ENCODE peak calls at places on chromosomes 16 and 17, in four cellular contexts. C, Z, Y and G are unnamed samples.
A peak's percentile ranks its signal among the peaks of the same experiment; 100 is the strongest.

GRCh38 chr17:20263595-20263994 is 203.7 kb downstream of the LGALS9B start:
- DNase-seq in C (peak; percentile 31), Z (peak; percentile 31), Y (no peak), G (no peak)

GRCh38 chr16:86343111-86343642 is 167.2 kb upstream of the FOXF1 start:
- DNase-seq in C (peak; percentile 85), Z (no peak), Y (no peak), G (peak; percentile 14)

GRCh38 chr16:88988980-88989791 is 12.2 kb upstream of the CBFA2T3 start:
- DNase-seq in C (no peak), Z (no peak), Y (no peak), G (no peak)

GRCh38 chr17:72772331-72772821 is 320.1 kb downstream of the SLC39A11 start:
- DNase-seq in C (no peak), Z (no peak), Y (no peak), G (no peak)

GRCh38 chr16:83579431-83579830 is 228.3 kb upstream of the HSBP1 start:
- DNase-seq in C (no peak), Z (no peak), Y (no peak), G (no peak)

GRCh38 chr17:31877341-31877740 is 18.3 kb upstream of the COPRS start:
- DNase-seq in C (no peak), Z (no peak), Y (no peak), G (no peak)

GRCh38 chr17:74923538-74924249 is 379 bp upstream of the OTOP2 start:
- DNase-seq in C (peak; percentile 49), Z (no peak), Y (peak; percentile 40), G (peak; percentile 65)

GRCh38 chr17:8004899-8005298 is 2.5 kb downstream of the GUCY2D start:
- DNase-seq in C (peak; percentile 73), Z (peak; percentile 31), Y (no peak), G (no peak)

GRCh38 chr16:27515874-27516353 is 33.8 kb downstream of the GTF3C1 start:
- DNase-seq in C (peak; percentile 33), Z (no peak), Y (no peak), G (peak; percentile 21)

GRCh38 chr16:86570542-86571196 is 4.0 kb downstream of the FOXC2 start:
- DNase-seq in C (no peak), Z (no peak), Y (no peak), G (no peak)

GRCh38 chr16:77589071-77589755 is 133.1 kb upstream of the NUDT7 start:
- DNase-seq in C (no peak), Z (peak; percentile 11), Y (no peak), G (no peak)

GRCh38 chr16:48276102-48276501 is 28.8 kb upstream of the ABCC11 start:
- DNase-seq in C (no peak), Z (no peak), Y (no peak), G (peak; percentile 54)

GRCh38 chr17:40558651-40559015 is 6.6 kb downstream of the CCR7 start:
- DNase-seq in C (no peak), Z (no peak), Y (no peak), G (no peak)

GRCh38 chr17:40560592-40561293 is 4.5 kb downstream of the CCR7 start:
- DNase-seq in C (peak; percentile 49), Z (no peak), Y (no peak), G (peak; percentile 74)

GRCh38 chr17:40558300-40558584 is 7.0 kb downstream of the CCR7 start:
- DNase-seq in C (no peak), Z (no peak), Y (no peak), G (no peak)

GRCh38 chr17:40559954-40560591 is 5.2 kb downstream of the CCR7 start:
- DNase-seq in C (peak; percentile 97), Z (peak; percentile 89), Y (peak; percentile 84), G (peak; percentile 94)

DNA sequence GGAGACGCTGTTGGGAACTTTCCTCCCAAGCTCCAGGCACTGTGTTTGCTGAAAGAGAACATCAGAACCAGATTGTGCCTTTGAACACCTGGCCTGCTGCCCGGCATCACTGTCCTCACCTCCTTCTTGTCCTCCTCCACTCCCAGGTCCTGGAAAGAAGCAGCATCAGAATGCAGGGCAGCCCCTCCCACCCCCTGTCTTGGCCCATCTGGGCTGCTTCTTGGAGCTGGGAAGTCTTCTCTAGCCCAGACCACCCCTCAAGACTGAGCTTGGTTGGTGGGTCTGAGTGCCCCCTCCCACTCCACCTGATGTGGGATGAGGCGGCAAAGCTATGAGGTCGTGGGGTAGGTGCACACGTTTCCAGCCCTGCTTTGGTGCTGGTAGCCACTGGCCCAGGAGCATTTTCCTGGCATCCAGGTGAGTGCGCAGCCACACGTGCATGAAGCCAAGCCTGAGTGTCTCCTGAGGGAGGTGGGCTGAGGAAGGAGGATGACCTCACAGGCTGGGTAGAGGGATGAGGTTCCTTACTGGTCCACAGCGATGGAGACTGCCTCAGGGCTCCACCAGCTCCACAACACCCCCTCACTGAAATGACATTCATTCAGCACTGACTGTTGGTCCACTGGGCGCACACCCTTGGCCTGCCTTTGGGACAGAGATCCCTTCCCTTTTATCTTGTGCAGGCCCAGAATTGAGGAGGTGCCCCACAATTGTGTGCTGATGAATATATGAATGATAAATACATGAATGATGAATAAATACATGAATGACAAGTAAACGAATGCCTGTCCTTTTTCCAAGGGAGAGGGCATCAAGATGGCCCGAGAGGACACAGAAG is 6.0 kb downstream of the CCR7 start:
- DNase-seq in C (peak; percentile 47), Z (no peak), Y (no peak), G (no peak)
- TF ChIP-seq CTCF in C (no peak), Z (no peak), Y (no peak), G (no peak)

GRCh38 chr17:77471984-77472836 is 331.4 kb downstream of the SEC14L1 start:
- DNase-seq in C (peak; percentile 93), Z (no peak), Y (no peak), G (peak; percentile 91)
- TF ChIP-seq CTCF in C (no peak), Z (no peak), Y (no peak), G (no peak)

DNA sequence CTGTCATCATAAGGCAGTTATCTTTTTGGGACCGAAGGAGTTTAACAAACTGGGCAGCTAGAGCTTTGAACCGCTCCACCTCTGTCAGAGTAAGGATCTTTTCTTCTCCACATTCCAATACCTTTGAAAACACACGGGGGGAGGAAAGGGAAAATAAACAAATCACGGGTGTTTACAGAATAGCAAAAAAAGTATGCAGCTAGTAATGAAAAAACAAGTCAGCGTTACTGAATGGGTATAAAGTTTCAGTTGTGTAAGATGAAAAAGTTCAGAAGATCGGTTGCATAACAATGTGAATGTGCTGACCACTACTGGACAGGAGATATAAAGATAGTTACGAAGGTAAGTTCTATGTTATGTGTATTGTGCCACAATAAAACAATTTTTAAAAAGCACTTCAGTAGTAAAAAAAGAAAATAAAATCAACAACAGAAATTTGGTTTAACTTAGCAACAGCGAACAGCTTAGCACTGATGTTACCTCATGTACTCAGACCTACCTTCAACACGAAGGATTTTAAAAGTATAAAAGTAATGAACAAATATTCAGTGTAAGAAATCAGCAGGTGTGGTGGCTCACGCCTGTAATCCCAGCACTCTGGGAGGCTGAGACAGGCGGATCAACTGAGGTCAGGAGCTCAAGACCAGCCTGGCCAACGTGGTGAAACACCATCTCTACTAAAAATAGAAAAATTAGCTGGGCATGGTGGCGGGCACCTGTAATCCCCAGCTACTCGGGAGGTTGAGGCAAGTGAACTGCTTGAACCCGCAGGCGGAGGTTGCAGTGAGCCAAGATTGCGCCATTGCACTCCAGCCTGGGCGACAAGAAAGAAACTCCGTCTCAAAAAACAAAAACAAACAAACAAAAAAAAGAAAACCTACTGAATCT is 34.3 kb downstream of the MARF1 start:
- DNase-seq in C (peak; percentile 12), Z (no peak), Y (no peak), G (no peak)
- TF ChIP-seq CTCF in C (no peak), Z (no peak), Y (no peak), G (no peak)

GRCh38 chr17:77723909-77724875 is 234.3 kb upstream of the TNRC6C start:
- DNase-seq in C (no peak), Z (no peak), Y (no peak), G (no peak)
- TF ChIP-seq CTCF in C (no peak), Z (no peak), Y (no peak), G (no peak)

GRCh38 chr17:63948521-63948920 is 16.4 kb upstream of the CD79B start:
- DNase-seq in C (no peak), Z (no peak), Y (no peak), G (no peak)

GRCh38 chr17:63947711-63948330 is 15.7 kb upstream of the CD79B start:
- DNase-seq in C (no peak), Z (no peak), Y (no peak), G (no peak)

GRCh38 chr17:63954402-63955063 is 18.2 kb downstream of the SCN4A start:
- DNase-seq in C (no peak), Z (no peak), Y (no peak), G (no peak)

GRCh38 chr17:63949576-63950250 is 17.6 kb upstream of the CD79B start:
- DNase-seq in C (no peak), Z (no peak), Y (no peak), G (no peak)

DNA sequence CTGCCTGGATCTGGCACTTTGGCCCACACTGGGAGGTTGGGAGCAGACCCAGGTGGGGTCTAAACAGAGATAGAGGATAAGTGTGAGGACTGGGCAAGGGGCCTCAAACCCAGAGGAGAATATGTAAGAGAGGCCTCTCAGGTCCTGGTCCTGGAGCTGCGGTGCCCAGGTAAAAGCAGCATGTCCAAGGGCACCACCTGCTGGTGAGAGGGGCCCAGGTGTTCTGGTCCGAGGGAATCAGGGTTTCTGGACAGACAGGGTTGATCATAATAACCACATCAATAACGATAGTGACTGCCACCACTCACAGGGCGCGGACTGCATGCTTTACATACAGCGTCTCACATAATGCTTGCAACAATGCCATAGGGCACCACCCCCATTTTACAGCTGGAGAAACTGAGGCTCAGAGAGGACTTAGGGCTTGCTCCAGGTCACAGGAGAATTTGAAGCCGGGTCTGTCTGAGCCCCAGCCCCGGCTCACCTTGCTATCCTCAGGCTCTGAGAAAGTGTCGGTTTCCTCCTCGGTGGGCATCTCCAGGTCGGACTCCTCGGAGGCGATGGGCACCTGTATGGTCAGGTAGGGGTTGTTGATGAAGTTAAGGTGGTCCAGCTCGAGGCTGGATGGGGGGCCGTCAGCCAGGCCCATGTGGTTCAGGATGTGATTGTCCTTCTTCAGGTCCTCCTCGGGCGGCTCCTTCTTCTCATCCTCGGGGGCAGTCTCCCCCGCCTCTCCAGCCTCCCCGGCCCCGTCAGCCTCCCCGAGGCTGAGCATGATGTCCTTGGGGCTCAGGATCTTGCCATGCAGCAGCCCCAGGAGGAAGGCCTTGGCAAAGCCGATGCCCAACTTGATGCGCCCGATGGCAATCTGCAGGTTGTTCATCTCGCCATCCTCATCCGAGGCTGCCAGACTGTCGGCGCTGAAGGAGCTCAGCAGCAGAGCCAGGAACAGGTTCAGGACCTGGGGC is 19.1 kb upstream of the CD79B start:
- DNase-seq in C (no peak), Z (no peak), Y (no peak), G (peak; percentile 69)
- TF ChIP-seq CTCF in C (peak; percentile 20), Z (peak; percentile 13), Y (no peak), G (peak; percentile 45)

GRCh38 chr17:56863974-56864373 is 30.0 kb downstream of the DGKE start:
- DNase-seq in C (no peak), Z (no peak), Y (no peak), G (no peak)

GRCh38 chr17:56866076-56866475 is 32.1 kb downstream of the DGKE start:
- DNase-seq in C (no peak), Z (no peak), Y (no peak), G (no peak)

GRCh38 chr17:56868716-56869115 is 34.8 kb downstream of the DGKE start:
- DNase-seq in C (no peak), Z (no peak), Y (no peak), G (no peak)

GRCh38 chr17:56867948-56868376 is 34.0 kb downstream of the DGKE start:
- DNase-seq in C (peak; percentile 74), Z (no peak), Y (no peak), G (no peak)

DNA sequence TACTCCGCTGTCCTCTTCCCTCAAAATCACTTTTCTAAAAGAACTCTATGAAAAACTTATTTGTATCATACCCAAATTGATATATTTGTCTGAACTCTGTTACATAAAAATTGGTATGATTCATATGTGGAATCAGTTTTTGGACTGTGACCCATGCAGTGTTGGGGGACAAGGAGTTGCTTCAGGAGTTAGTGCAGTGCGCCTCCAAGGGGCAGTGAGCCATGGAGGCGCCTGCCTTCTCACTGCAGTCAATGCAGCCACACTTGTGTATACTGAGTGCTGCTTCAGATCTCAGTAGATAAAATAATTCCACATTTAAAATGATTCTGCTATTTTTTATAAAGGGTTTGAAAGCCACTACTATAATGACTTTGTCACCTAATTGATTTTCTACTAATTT is 32.5 kb downstream of the DGKE start:
- DNase-seq in C (no peak), Z (no peak), Y (no peak), G (peak; percentile 50)
- TF ChIP-seq CTCF in C (no peak), Z (no peak), Y (no peak), G (no peak)